ENCODE peak calls at places on chromosomes 13 and 19, in four cellular contexts. T is right atrium auricular region, S is D341Med, L is hypothalamus. U is an unnamed sample.

GRCh38 chr13:50699874-50700663 is 143.4 kb downstream of the DLEU7 start:
- DNase-seq in T (no peak), S (no peak), L (no peak), U (no peak)

GRCh38 chr19:6018786-6019185 is 40.8 kb upstream of the RANBP3 start:
- DNase-seq in S (peak), L (no peak), T (no peak), U (no peak)

GRCh38 chr19:6069268-6069771 is 41.0 kb downstream of the RFX2 start:
- DNase-seq in S (no peak), T (peak), L (no peak), U (no peak)

GRCh38 chr13:52862358-52863206 is 14.1 kb upstream of the PCDH8 start:
- DNase-seq in L (no peak), T (no peak), S (no peak), U (no peak)

GRCh38 chr13:110307697-110308376 is 753 bp downstream of the COL4A2 start:
- DNase-seq in T (peak), S (no peak), L (no peak), U (no peak)

GRCh38 chr13:50720856-50721663 is 122.4 kb downstream of the DLEU7 start:
- DNase-seq in L (no peak), S (no peak), T (no peak), U (no peak)

GRCh38 chr13:99426426-99426825 is 74.8 kb upstream of the TM9SF2 start:
- DNase-seq in S (no peak), L (no peak), T (no peak), U (no peak)

GRCh38 chr19:491146-491741 is 5.0 kb upstream of the MADCAM1 start:
- DNase-seq in T (no peak), S (no peak), L (no peak), U (no peak)

GRCh38 chr19:38717051-38717450 is 27.2 kb downstream of the CAPN12 start:
- DNase-seq in S (no peak), T (no peak), L (no peak), U (no peak)

GRCh38 chr13:111304041-111304544 is 16.3 kb upstream of the TEX29 start:
- DNase-seq in T (no peak), S (no peak), L (no peak), U (no peak)

GRCh38 chr13:42990147-42990990 is 1.7 kb downstream of the EPSTI1 start:
- DNase-seq in T (no peak), S (no peak), L (no peak), U (peak)

GRCh38 chr13:36766295-36766694 is 52.7 kb upstream of the RFXAP start:
- DNase-seq in L (no peak), S (no peak), T (no peak), U (no peak)

GRCh38 chr19:1265611-1266115 is 3.5 kb upstream of the CIRBP start:
- DNase-seq in T (peak), S (peak), L (no peak), U (no peak)

GRCh38 chr13:83839158-83839557 is 43.1 kb downstream of the SLITRK1 start:
- DNase-seq in S (no peak), L (no peak), T (no peak), U (no peak)

GRCh38 chr19:51607920-51608562 is 22.2 kb downstream of the SIGLEC5 start:
- DNase-seq in T (no peak), L (no peak), S (peak), U (no peak)

GRCh38 chr19:46950526-46951235 is 69.0 kb upstream of the NPAS1 start:
- DNase-seq in T (no peak), S (no peak), L (no peak), U (no peak)

GRCh38 chr13:55359067-55359466 is 1781.7 kb upstream of the PRR20A start:
- DNase-seq in S (no peak), L (no peak), T (no peak), U (no peak)

GRCh38 chr13:114328034-114328433 is 13.7 kb downstream of the CHAMP1 start:
- DNase-seq in T (no peak), L (no peak), S (peak), U (no peak)

GRCh38 chr19:38551450-38551813 is 66.3 kb downstream of the MAP4K1 start:
- DNase-seq in T (no peak), S (no peak), L (no peak), U (no peak)

GRCh38 chr13:71274923-71275593 is 591.9 kb downstream of the DACH1 start:
- DNase-seq in L (no peak), S (no peak), T (no peak), U (no peak)

GRCh38 chr13:113917096-113917495 is 53.2 kb upstream of the GAS6 start:
- DNase-seq in S (peak), L (no peak), T (peak), U (no peak)

GRCh38 chr19:7550987-7551761 is 15.7 kb downstream of the PNPLA6 start:
- DNase-seq in T (no peak), S (peak), L (peak), U (peak)

GRCh38 chr19:3660493-3661219 is 34.1 kb upstream of the CACTIN start:
- DNase-seq in L (no peak), T (no peak), S (no peak), U (no peak)

GRCh38 chr13:94110011-94110410 is 369.5 kb downstream of the DCT start:
- DNase-seq in L (no peak), T (no peak), S (no peak), U (no peak)

GRCh38 chr13:112102243-112102642 is 35.3 kb downstream of the SOX1 start:
- DNase-seq in L (no peak), T (peak), S (no peak), U (no peak)

GRCh38 chr13:43293986-43294880 is 270.8 kb downstream of the DNAJC15 start:
- DNase-seq in L (no peak), T (no peak), S (no peak), U (no peak)

GRCh38 chr19:36115453-36116343 is at the start of gene TBCB:
- DNase-seq in S (peak), L (peak), T (no peak), U (no peak)

GRCh38 chr19:19064098-19064722 is 416 bp downstream of the SLC25A42 start:
- DNase-seq in S (no peak), T (no peak), L (no peak), U (no peak)

GRCh38 chr13:91133941-91134772 is 213.3 kb upstream of the MIR17HG start:
- DNase-seq in S (peak), T (no peak), L (no peak), U (peak)

GRCh38 chr19:44818470-44818856 is 9.6 kb downstream of the BCAM start:
- DNase-seq in T (no peak), S (no peak), L (no peak), U (no peak)

GRCh38 chr19:58055483-58055874 is 3.6 kb upstream of the ZNF135 start:
- DNase-seq in L (no peak), T (no peak), S (no peak), U (no peak)

GRCh38 chr13:76992548-76993001 is 694 bp downstream of the CLN5 start:
- DNase-seq in T (peak), L (no peak), S (no peak), U (no peak)

GRCh38 chr13:49597043-49597669 is 11.8 kb upstream of the RCBTB1 start:
- DNase-seq in T (no peak), S (no peak), L (no peak), U (no peak)

GRCh38 chr13:108987945-108988344 is 358.5 kb downstream of the MYO16 start:
- DNase-seq in T (no peak), L (no peak), S (no peak), U (no peak)

GRCh38 chr13:93715866-93716265 is 489.3 kb downstream of the GPC6 start:
- DNase-seq in L (no peak), T (no peak), S (no peak), U (no peak)

GRCh38 chr13:110015253-110015652 is 228.9 kb upstream of the IRS2 start:
- DNase-seq in S (no peak), T (no peak), L (no peak), U (no peak)

GRCh38 chr19:12840091-12841079 is 2.1 kb downstream of the MAST1 start:
- DNase-seq in S (peak), L (peak), T (no peak), U (no peak)

GRCh38 chr19:42965204-42965603 is 28.2 kb upstream of the PSG7 start:
- DNase-seq in L (no peak), T (no peak), S (no peak), U (no peak)